ENCODE peak calls at places on chromosomes 6 and 20, in five cellular contexts. One of them, this sample, is unnamed. For H3K9me3, the result is how much of the 10 kb centered on the place peaks cover.

GRCh38 chr6:21198032-21198640 is 395.4 kb upstream of the SOX4 start:
- DNase-seq in right lobe of liver: no peak
- DNase-seq in right cardiac atrium: no peak
- DNase-seq in GM23248: no peak
- DNase-seq in HepG2: no peak
- DNase-seq in this sample: no peak

GRCh38 chr6:44820366-44821158 is 433.1 kb downstream of the CDC5L start:
- DNase-seq in right lobe of liver: no peak
- DNase-seq in right cardiac atrium: no peak
- DNase-seq in GM23248: peak
- DNase-seq in HepG2: no peak
- DNase-seq in this sample: no peak

GRCh38 chr20:59148713-59149493 is 14.7 kb upstream of the ZNF831 start:
- DNase-seq in right lobe of liver: no peak
- DNase-seq in right cardiac atrium: no peak
- DNase-seq in GM23248: no peak
- DNase-seq in HepG2: no peak
- DNase-seq in this sample: no peak

GRCh38 chr6:69164564-69165252 is 529.6 kb downstream of the ADGRB3 start:
- DNase-seq in right lobe of liver: no peak
- DNase-seq in right cardiac atrium: no peak
- DNase-seq in GM23248: peak
- DNase-seq in HepG2: no peak
- DNase-seq in this sample: no peak

GRCh38 chr6:122322824-122323223 is 76.6 kb upstream of the HSF2 start:
- DNase-seq in right lobe of liver: no peak
- DNase-seq in right cardiac atrium: no peak
- DNase-seq in GM23248: peak
- DNase-seq in HepG2: no peak
- DNase-seq in this sample: no peak

GRCh38 chr20:62362991-62363919 is 3.9 kb downstream of the LAMA5 start:
- DNase-seq in right lobe of liver: peak
- DNase-seq in right cardiac atrium: peak
- DNase-seq in GM23248: no peak
- DNase-seq in HepG2: no peak
- DNase-seq in this sample: no peak

GRCh38 chr20:50721881-50722281 is 9.5 kb upstream of the PARD6B start:
- DNase-seq in right lobe of liver: no peak
- DNase-seq in right cardiac atrium: peak
- DNase-seq in GM23248: peak
- DNase-seq in HepG2: no peak
- DNase-seq in this sample: no peak

GRCh38 chr6:151876122-151876521 is 68.6 kb downstream of the ESR1 start:
- DNase-seq in right lobe of liver: no peak
- DNase-seq in right cardiac atrium: no peak
- DNase-seq in GM23248: no peak
- DNase-seq in HepG2: no peak
- DNase-seq in this sample: no peak

GRCh38 chr6:163951990-163952389 is 537.5 kb downstream of the QKI start:
- DNase-seq in right lobe of liver: no peak
- DNase-seq in right cardiac atrium: peak
- DNase-seq in GM23248: no peak
- DNase-seq in HepG2: no peak
- DNase-seq in this sample: no peak

GRCh38 chr6:131823276-131823902 is 15.6 kb downstream of the ENPP1 start:
- DNase-seq in right lobe of liver: no peak
- DNase-seq in right cardiac atrium: no peak
- DNase-seq in GM23248: peak
- DNase-seq in HepG2: peak
- DNase-seq in this sample: no peak

GRCh38 chr20:64036346-64037198 is 590 bp downstream of the C20orf204 start:
- DNase-seq in right lobe of liver: no peak
- DNase-seq in right cardiac atrium: no peak
- DNase-seq in GM23248: no peak
- DNase-seq in HepG2: peak
- DNase-seq in this sample: no peak

GRCh38 chr6:35311390-35312075 is 13.9 kb downstream of the DEF6 start:
- DNase-seq in right lobe of liver: no peak
- DNase-seq in right cardiac atrium: no peak
- DNase-seq in GM23248: no peak
- DNase-seq in HepG2: no peak
- DNase-seq in this sample: no peak

GRCh38 chr20:36092424-36093024 is 62.0 kb upstream of the EPB41L1 start:
- DNase-seq in right lobe of liver: peak
- DNase-seq in right cardiac atrium: peak
- DNase-seq in GM23248: peak
- DNase-seq in HepG2: no peak
- DNase-seq in this sample: no peak

GRCh38 chr6:152148412-152148811 is 340.9 kb downstream of the ESR1 start:
- DNase-seq in right lobe of liver: no peak
- DNase-seq in right cardiac atrium: no peak
- DNase-seq in GM23248: no peak
- DNase-seq in HepG2: no peak
- DNase-seq in this sample: no peak

GRCh38 chr6:140979642-140980091 is 1153.1 kb upstream of the GJE1 start:
- DNase-seq in right lobe of liver: no peak
- DNase-seq in right cardiac atrium: no peak
- DNase-seq in GM23248: peak
- DNase-seq in HepG2: no peak
- DNase-seq in this sample: peak

GRCh38 chr6:114121913-114122662 is 151.1 kb upstream of the HDAC2 start:
- DNase-seq in right lobe of liver: no peak
- DNase-seq in right cardiac atrium: no peak
- DNase-seq in GM23248: no peak
- DNase-seq in HepG2: no peak
- DNase-seq in this sample: no peak

GRCh38 chr6:40425192-40425919 is 161.8 kb downstream of the LRFN2 start:
- DNase-seq in right lobe of liver: no peak
- DNase-seq in right cardiac atrium: peak
- DNase-seq in GM23248: peak
- DNase-seq in HepG2: no peak
- DNase-seq in this sample: no peak

GRCh38 chr6:156557269-156557885 is 219.8 kb upstream of the ARID1B start:
- DNase-seq in right lobe of liver: no peak
- DNase-seq in right cardiac atrium: peak
- DNase-seq in GM23248: peak
- DNase-seq in HepG2: peak
- DNase-seq in this sample: no peak

GRCh38 chr6:42411431-42411830 is 40.3 kb downstream of the TRERF1 start:
- DNase-seq in right lobe of liver: no peak
- DNase-seq in right cardiac atrium: no peak
- DNase-seq in GM23248: no peak
- DNase-seq in HepG2: no peak
- DNase-seq in this sample: no peak

GRCh38 chr6:157255079-157255478 is 68.2 kb downstream of the TMEM242 start:
- DNase-seq in right lobe of liver: no peak
- DNase-seq in right cardiac atrium: no peak
- DNase-seq in GM23248: no peak
- DNase-seq in HepG2: no peak
- DNase-seq in this sample: no peak

GRCh38 chr6:109311481-109311880 is 70.8 kb downstream of the CD164 start:
- DNase-seq in right lobe of liver: no peak
- DNase-seq in right cardiac atrium: no peak
- DNase-seq in GM23248: peak
- DNase-seq in HepG2: no peak
- DNase-seq in this sample: no peak

GRCh38 chr6:127190552-127190951 is 72.1 kb downstream of the RSPO3 start:
- DNase-seq in right lobe of liver: no peak
- DNase-seq in right cardiac atrium: no peak
- DNase-seq in GM23248: peak
- DNase-seq in HepG2: no peak
- DNase-seq in this sample: no peak

GRCh38 chr6:155419161-155419560 is 36.5 kb downstream of the NOX3 start:
- DNase-seq in right lobe of liver: no peak
- DNase-seq in right cardiac atrium: no peak
- DNase-seq in GM23248: peak
- DNase-seq in HepG2: no peak
- DNase-seq in this sample: no peak

GRCh38 chr20:32456869-32457421 is 98.8 kb downstream of the ASXL1 start:
- DNase-seq in right lobe of liver: no peak
- DNase-seq in right cardiac atrium: peak
- DNase-seq in GM23248: peak
- DNase-seq in HepG2: no peak
- DNase-seq in this sample: no peak

GRCh38 chr20:50308513-50309279 is 118.1 kb downstream of the CEBPB start:
- DNase-seq in right lobe of liver: peak
- DNase-seq in right cardiac atrium: peak
- DNase-seq in GM23248: peak
- DNase-seq in HepG2: peak
- DNase-seq in this sample: peak

GRCh38 chr20:61284752-61285151 is 32.7 kb downstream of the CDH4 start:
- DNase-seq in right lobe of liver: no peak
- DNase-seq in right cardiac atrium: no peak
- DNase-seq in GM23248: no peak
- DNase-seq in HepG2: no peak
- DNase-seq in this sample: no peak

GRCh38 chr6:14354919-14355572 is 237.5 kb downstream of the CD83 start:
- DNase-seq in right lobe of liver: peak
- DNase-seq in right cardiac atrium: peak
- DNase-seq in GM23248: peak
- DNase-seq in HepG2: no peak
- DNase-seq in this sample: peak

GRCh38 chr6:147970970-147971369 is 371.7 kb upstream of the SASH1 start:
- DNase-seq in right lobe of liver: no peak
- DNase-seq in right cardiac atrium: no peak
- DNase-seq in GM23248: no peak
- DNase-seq in HepG2: peak
- DNase-seq in this sample: no peak

GRCh38 chr6:36577298-36577697 is 16.9 kb upstream of the SRSF3 start:
- DNase-seq in right lobe of liver: no peak
- DNase-seq in right cardiac atrium: no peak
- DNase-seq in GM23248: peak
- DNase-seq in HepG2: peak
- DNase-seq in this sample: peak

DNA sequence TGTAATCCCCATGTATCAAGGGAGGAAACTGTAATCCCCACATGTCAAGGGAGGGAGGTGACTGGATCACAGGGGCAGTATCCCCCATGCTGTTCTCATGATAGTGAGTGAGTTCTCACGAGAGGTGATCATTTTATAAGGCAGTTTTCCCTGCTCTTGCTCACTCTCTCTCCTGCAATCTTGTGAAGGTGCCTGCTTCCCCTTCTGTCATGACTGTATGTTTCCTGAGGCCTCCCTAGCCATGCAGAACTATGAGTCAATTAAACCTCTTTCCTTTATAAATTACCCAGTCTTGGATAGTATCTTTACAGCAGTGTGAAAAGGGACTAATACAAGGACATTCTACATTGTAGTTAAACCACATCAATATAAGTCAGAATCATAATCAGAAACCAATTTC is 112.4 kb downstream of the BTBD9 start:
- DNase-seq in right lobe of liver: no peak
- DNase-seq in right cardiac atrium: no peak
- DNase-seq in GM23248: no peak
- DNase-seq in HepG2: no peak
- DNase-seq in this sample: no peak
- H3K9me3 ChIP-seq in right lobe of liver: under half
- H3K9me3 ChIP-seq in right cardiac atrium: under half
- H3K9me3 ChIP-seq in GM23248: under half
- H3K9me3 ChIP-seq in HepG2: under half
- H3K9me3 ChIP-seq in this sample: under half

GRCh38 chr20:45221076-45221475 is at the start of gene SEMG2:
- DNase-seq in right lobe of liver: no peak
- DNase-seq in right cardiac atrium: no peak
- DNase-seq in GM23248: no peak
- DNase-seq in HepG2: no peak
- DNase-seq in this sample: no peak
- H3K27ac ChIP-seq in right lobe of liver: no peak
- H3K27ac ChIP-seq in right cardiac atrium: no peak
- H3K27ac ChIP-seq in GM23248: no peak
- H3K27ac ChIP-seq in HepG2: no peak
- H3K27ac ChIP-seq in this sample: no peak

DNA sequence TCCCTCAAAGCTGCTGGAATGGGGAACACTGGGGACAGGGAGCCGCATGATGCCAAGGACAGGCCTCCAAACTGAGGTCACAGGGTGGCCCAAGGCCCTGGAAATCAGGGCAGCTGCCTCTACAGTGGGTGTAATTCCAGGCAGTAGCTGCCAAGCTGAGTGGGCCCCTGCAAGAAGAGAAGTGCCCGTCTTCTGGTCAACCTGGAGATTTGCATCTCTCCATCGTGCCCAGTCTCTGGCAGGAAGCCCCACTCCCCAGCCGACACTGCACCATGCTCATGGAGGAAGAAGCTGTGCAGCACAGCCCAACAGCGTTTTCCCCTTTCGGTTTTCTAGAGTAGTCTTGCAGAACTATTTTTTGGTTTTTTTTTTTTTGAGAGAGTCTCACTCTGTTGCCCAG is 2.2 kb upstream of the FAM209A start:
- DNase-seq in right lobe of liver: no peak
- DNase-seq in right cardiac atrium: no peak
- DNase-seq in GM23248: no peak
- DNase-seq in HepG2: no peak
- DNase-seq in this sample: no peak
- H3K9me3 ChIP-seq in right lobe of liver: under half
- H3K9me3 ChIP-seq in right cardiac atrium: under half
- H3K9me3 ChIP-seq in GM23248: under half
- H3K9me3 ChIP-seq in HepG2: under half
- H3K9me3 ChIP-seq in this sample: under half

GRCh38 chr6:17624396-17624795 is 24.3 kb downstream of the FAM8A1 start:
- DNase-seq in right lobe of liver: no peak
- DNase-seq in right cardiac atrium: no peak
- DNase-seq in GM23248: no peak
- DNase-seq in HepG2: no peak
- DNase-seq in this sample: no peak

GRCh38 chr6:17632929-17633328 is 32.8 kb downstream of the FAM8A1 start:
- DNase-seq in right lobe of liver: no peak
- DNase-seq in right cardiac atrium: no peak
- DNase-seq in GM23248: no peak
- DNase-seq in HepG2: no peak
- DNase-seq in this sample: no peak

GRCh38 chr6:17629824-17630510 is 29.9 kb downstream of the FAM8A1 start:
- DNase-seq in right lobe of liver: no peak
- DNase-seq in right cardiac atrium: no peak
- DNase-seq in GM23248: no peak
- DNase-seq in HepG2: no peak
- DNase-seq in this sample: no peak

GRCh38 chr6:17630511-17631073 is 30.5 kb downstream of the FAM8A1 start:
- DNase-seq in right lobe of liver: peak
- DNase-seq in right cardiac atrium: no peak
- DNase-seq in GM23248: no peak
- DNase-seq in HepG2: peak
- DNase-seq in this sample: no peak

GRCh38 chr6:17628873-17629272 is 28.8 kb downstream of the FAM8A1 start:
- DNase-seq in right lobe of liver: no peak
- DNase-seq in right cardiac atrium: no peak
- DNase-seq in GM23248: no peak
- DNase-seq in HepG2: no peak
- DNase-seq in this sample: no peak
- H3K27ac ChIP-seq in right lobe of liver: no peak
- H3K27ac ChIP-seq in right cardiac atrium: no peak
- H3K27ac ChIP-seq in GM23248: no peak
- H3K27ac ChIP-seq in HepG2: no peak
- H3K27ac ChIP-seq in this sample: no peak